ENCODE peak calls at places on chromosomes 11 and 22, in five cellular contexts. B is HCT116, K is Panc1, M is HepG2, N is GM12878. U is an unnamed sample. For H3K4me1 and H3K27me3, the result is how much of the 10 kb centered on the place peaks cover.

GRCh38 chr11:108453207-108453835 is 14.0 kb downstream of the C11orf65 start:
- ATAC-seq in M (no peak), N (no peak), K (no peak), B (no peak), U (no peak)

GRCh38 chr11:5007561-5007960 is 12.9 kb downstream of the OR51L1 start:
- ATAC-seq in M (no peak), B (peak), K (no peak), N (peak), U (no peak)

GRCh38 chr11:108148549-108148948 is 27.2 kb downstream of the ACAT1 start:
- ATAC-seq in M (no peak), N (no peak), B (no peak), K (no peak), U (no peak)

GRCh38 chr11:46889689-46890475 is 28.5 kb downstream of the LRP4 start:
- ATAC-seq in K (peak), M (peak), N (peak), B (peak), U (peak)

GRCh38 chr22:36208162-36208765 is 6.7 kb upstream of the APOL4 start:
- ATAC-seq in B (no peak), N (no peak), K (no peak), M (no peak), U (peak)

GRCh38 chr11:125398994-125399638 is 96.9 kb downstream of the FEZ1 start:
- ATAC-seq in N (peak), M (no peak), B (no peak), K (no peak), U (no peak)

GRCh38 chr11:130623909-130624668 is 175.6 kb downstream of the ADAMTS15 start:
- ATAC-seq in N (no peak), K (no peak), B (no peak), M (no peak), U (peak)

GRCh38 chr11:26465270-26465669 is 106.8 kb downstream of the MUC15 start:
- ATAC-seq in B (no peak), N (no peak), K (no peak), M (no peak), U (no peak)

GRCh38 chr11:13463779-13464290 is 813 bp upstream of the BTBD10 start:
- ATAC-seq in K (no peak), B (no peak), M (no peak), N (no peak), U (no peak)

GRCh38 chr11:79080506-79080905 is 360.3 kb downstream of the TENM4 start:
- ATAC-seq in K (no peak), B (no peak), M (no peak), N (no peak), U (no peak)

GRCh38 chr22:23820748-23821211 is 18.0 kb downstream of the DERL3 start:
- ATAC-seq in N (peak), B (no peak), K (no peak), M (no peak), U (no peak)

GRCh38 chr11:132058211-132058772 is 687.9 kb downstream of the NTM start:
- ATAC-seq in K (no peak), M (no peak), N (no peak), B (no peak), U (peak)

GRCh38 chr22:36102995-36103394 is 57.6 kb downstream of the APOL3 start:
- ATAC-seq in N (peak), M (no peak), K (no peak), B (no peak), U (no peak)

GRCh38 chr11:121655481-121656332 is 202.9 kb upstream of the SORL1-AS1 start:
- ATAC-seq in N (peak), K (peak), B (peak), M (peak), U (peak)

GRCh38 chr11:103202048-103202651 is 92.9 kb downstream of the DYNC2H1 start:
- ATAC-seq in M (peak), N (peak), B (peak), K (peak), U (no peak)

GRCh38 chr11:69480547-69481392 is 693 bp upstream of the LINC01488 start:
- ATAC-seq in B (no peak), M (peak), N (no peak), K (no peak), U (no peak)

GRCh38 chr11:24645563-24645962 is 148.7 kb downstream of the LUZP2 start:
- ATAC-seq in N (no peak), B (no peak), M (no peak), K (no peak), U (no peak)

GRCh38 chr11:134015541-134015940 is 53.3 kb upstream of the JAM3 start:
- ATAC-seq in B (no peak), M (no peak), N (no peak), K (no peak), U (peak)

GRCh38 chr11:77096591-77097019 is 6.0 kb upstream of the OMP start:
- ATAC-seq in K (no peak), M (peak), N (no peak), B (no peak), U (no peak)

GRCh38 chr11:78112588-78113275 is 26.7 kb downstream of the ALG8 start:
- ATAC-seq in B (no peak), K (no peak), N (peak), M (no peak), U (no peak)

GRCh38 chr11:76962583-76963416 is 71.4 kb upstream of the B3GNT6 start:
- ATAC-seq in N (peak), B (no peak), K (no peak), M (peak), U (no peak)

GRCh38 chr22:37059876-37060449 is 8.4 kb downstream of the KCTD17 start:
- ATAC-seq in B (no peak), M (no peak), N (peak), K (peak), U (no peak)

GRCh38 chr22:28328751-28329150 is 350.9 kb downstream of the TTC28 start:
- ATAC-seq in N (no peak), K (no peak), M (no peak), B (no peak), U (no peak)

GRCh38 chr11:37623778-37624177 is 1025.7 kb upstream of the RAG2 start:
- ATAC-seq in M (no peak), B (no peak), N (no peak), K (no peak), U (no peak)

DNA sequence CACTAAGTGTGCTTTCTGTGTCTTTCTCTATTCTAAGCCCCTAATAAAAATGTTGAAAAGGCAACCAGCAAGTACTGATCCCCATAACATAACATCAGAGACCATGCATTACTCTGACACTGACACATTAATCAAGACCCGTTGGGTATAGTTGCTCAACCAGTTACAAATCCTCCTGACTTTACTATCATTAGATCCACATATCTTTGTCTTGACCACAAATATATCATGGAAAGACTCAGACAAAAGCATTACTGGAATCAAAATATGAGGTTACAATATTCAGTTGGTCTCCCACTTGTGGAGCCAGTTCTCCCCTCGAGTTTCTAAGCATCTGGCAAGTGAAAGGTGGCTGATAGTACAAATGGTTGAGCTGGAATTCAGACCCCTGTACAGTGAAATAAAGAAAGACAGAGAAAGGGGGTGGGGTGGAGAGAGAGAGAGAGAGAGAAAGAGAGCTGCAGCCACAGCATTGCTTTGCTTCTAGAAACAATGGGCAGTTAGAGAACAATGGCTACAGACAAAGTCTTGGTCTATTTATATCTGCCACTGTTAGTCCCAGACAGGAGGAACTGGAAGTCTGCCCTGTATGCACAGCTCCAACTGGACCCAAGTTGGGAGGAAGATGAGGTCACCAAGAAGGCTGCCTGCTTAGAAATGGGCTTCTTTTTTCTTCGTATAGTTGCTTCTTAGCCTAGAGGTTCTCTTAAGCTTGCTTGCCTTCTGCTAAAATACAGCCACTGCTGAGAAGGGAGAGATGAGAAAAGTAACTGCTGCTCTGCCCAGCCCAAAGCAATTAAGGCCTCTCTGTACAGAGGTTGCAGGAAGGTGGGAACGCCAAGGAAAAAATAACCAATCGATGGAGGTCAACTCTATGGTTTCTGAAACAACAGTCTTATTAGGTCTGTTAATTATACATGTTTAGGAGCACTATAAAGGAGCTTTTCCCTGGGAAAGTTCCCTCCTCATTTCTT is 85.5 kb downstream of the ETS1 start:
- ATAC-seq in N (no peak), M (no peak), B (no peak), K (peak), U (no peak)
- TF ChIP-seq POLR2AphosphoS5 in N (no peak), M (no peak), B (no peak), K (no peak), U (no peak)

GRCh38 chr11:96276836-96277235 is 66.2 kb downstream of the MAML2 start:
- ATAC-seq in M (no peak), K (no peak), N (no peak), B (no peak), U (no peak)
- H3K4me1 ChIP-seq in M (under half), K (under half), N (under half), B (under half), U (under half)

DNA sequence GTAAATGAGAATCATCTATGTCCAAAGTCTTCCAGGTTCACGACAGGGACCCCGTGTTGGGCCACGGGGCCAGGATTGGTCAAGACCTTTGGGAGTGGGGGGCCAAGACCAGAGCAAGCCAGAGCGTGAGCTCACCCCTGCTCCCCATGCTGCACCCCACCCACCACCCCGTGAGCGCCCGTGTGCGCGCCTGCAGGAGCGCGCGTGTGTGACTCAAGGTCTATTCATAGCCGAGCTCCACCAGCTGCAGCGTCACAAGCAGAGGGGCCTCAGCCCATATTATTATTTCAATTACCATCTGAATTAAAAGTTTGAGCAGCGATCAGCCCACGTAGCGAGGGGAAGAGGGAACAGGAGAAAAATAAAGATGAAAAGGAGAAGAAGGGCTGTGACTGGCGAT is 5.2 kb downstream of the KCNJ4 start:
- ATAC-seq in K (no peak), B (no peak), N (no peak), M (no peak), U (no peak)
- H3K27me3 ChIP-seq in K (under half), B (under half), N (under half), M (under half), U (half or more)

GRCh38 chr11:67395555-67396257 is 3.9 kb downstream of the RAD9A start:
- ATAC-seq in K (no peak), B (no peak), M (no peak), N (no peak), U (no peak)
- TF ChIP-seq POLR2AphosphoS5 in K (no peak), B (no peak), M (no peak), N (no peak), U (no peak)

U was measured in gastroesophageal sphincter.